ENCODE peak calls at places on chromosomes 16 and 17, in four cellular contexts. S is astrocyte of the spinal cord; A is effector memory CD4-positive, alpha-beta T cell; X is NCI-H748 treated with DMSO at 0.1 percent for 48 hours. D is an unnamed sample.

GRCh38 chr17:80940171-80941123 is 51.2 kb upstream of the CHMP6 start:
- DNase-seq in S (no peak), A (no peak), X (no peak), D (no peak)

GRCh38 chr16:17520567-17520966 is 49.8 kb upstream of the XYLT1 start:
- DNase-seq in S (no peak), A (no peak), X (no peak), D (no peak)

GRCh38 chr16:69064789-69065313 is 40.6 kb upstream of the HAS3 start:
- DNase-seq in S (peak), A (no peak), X (no peak), D (no peak)

GRCh38 chr16:31386157-31386984 is 6.8 kb upstream of the ITGAD start:
- DNase-seq in S (no peak), A (no peak), X (no peak), D (peak)

GRCh38 chr16:80806957-80807356 is 2.6 kb upstream of the CDYL2 start:
- DNase-seq in S (peak), A (peak), X (no peak), D (peak)

GRCh38 chr17:65041518-65041917 is 15.0 kb downstream of the GNA13 start:
- DNase-seq in S (no peak), A (no peak), X (no peak), D (no peak)

GRCh38 chr17:40471856-40472732 is 28.8 kb downstream of the IGFBP4 start:
- DNase-seq in S (no peak), A (no peak), X (no peak), D (no peak)

GRCh38 chr16:1960665-1961630 is 1.6 kb downstream of the NDUFB10 start:
- DNase-seq in S (peak), A (no peak), X (no peak), D (peak)

GRCh38 chr16:65114527-65114926 is 7.3 kb downstream of the CDH11 start:
- DNase-seq in S (no peak), A (no peak), X (no peak), D (no peak)

GRCh38 chr16:50067290-50067853 is 1.6 kb downstream of the HEATR3 start:
- DNase-seq in S (peak), A (no peak), X (no peak), D (peak)

GRCh38 chr17:5209396-5209795 is 17.7 kb upstream of the ZNF594 start:
- DNase-seq in S (peak), A (no peak), X (no peak), D (no peak)

GRCh38 chr16:1493746-1494094 is 560 bp downstream of the TELO2 start:
- DNase-seq in S (peak), A (no peak), X (no peak), D (no peak)

GRCh38 chr17:77354721-77355455 is 214.1 kb downstream of the SEC14L1 start:
- DNase-seq in S (peak), A (no peak), X (no peak), D (no peak)

GRCh38 chr16:2498531-2499253 is 15.1 kb upstream of the ATP6V0C start:
- DNase-seq in S (no peak), A (no peak), X (no peak), D (no peak)

GRCh38 chr16:2026461-2027023 is at the start of gene NHERF2:
- DNase-seq in S (no peak), A (no peak), X (no peak), D (no peak)

GRCh38 chr17:59124665-59125064 is 18.0 kb upstream of the TRIM37 start:
- DNase-seq in S (no peak), A (no peak), X (no peak), D (no peak)

GRCh38 chr17:68290268-68290954 is 516 bp downstream of the SLC16A6 start:
- DNase-seq in S (no peak), A (peak), X (no peak), D (peak)

GRCh38 chr17:78995022-78995760 is 14.4 kb downstream of the CANT1 start:
- DNase-seq in S (no peak), A (no peak), X (no peak), D (no peak)

GRCh38 chr16:54942353-54942943 is 11.8 kb downstream of the IRX5 start:
- DNase-seq in S (no peak), A (no peak), X (no peak), D (no peak)

GRCh38 chr17:17300624-17301568 is 2.3 kb upstream of the NT5M start:
- DNase-seq in S (peak), A (peak), X (no peak), D (no peak)

GRCh38 chr17:63452979-63453551 is 7.0 kb upstream of the CYB561 start:
- DNase-seq in S (no peak), A (no peak), X (no peak), D (no peak)

GRCh38 chr16:11583171-11583570 is 3.5 kb downstream of the LITAF start:
- DNase-seq in S (peak), A (no peak), X (no peak), D (no peak)

GRCh38 chr16:10641953-10642949 is 52.5 kb downstream of the TEKT5 start:
- DNase-seq in S (no peak), A (no peak), X (no peak), D (no peak)

GRCh38 chr16:77137045-77137444 is 53.9 kb upstream of the MON1B start:
- DNase-seq in S (no peak), A (no peak), X (no peak), D (no peak)

GRCh38 chr17:50953831-50954601 is 87.9 kb upstream of the TOB1 start:
- DNase-seq in S (peak), A (no peak), X (peak), D (no peak)

GRCh38 chr17:40515491-40516041 is 14.1 kb upstream of the TNS4 start:
- DNase-seq in S (no peak), A (peak), X (no peak), D (no peak)

GRCh38 chr17:20996724-20997615 is 45.8 kb downstream of the USP22 start:
- DNase-seq in S (no peak), A (no peak), X (no peak), D (no peak)

D was measured in T-helper 1 cell.